ENCODE peak calls at places on chromosomes 16 and 17, in five cellular contexts. S is effector memory CD4-positive, alpha-beta T cell; B is lower lobe of right lung; X is tibial artery; Q is prostate gland. L is an unnamed sample.
A peak's percentile ranks its signal among the peaks of the same experiment; 100 is the strongest.

GRCh38 chr16:68257251-68257905 is 6.9 kb upstream of the SLC7A6 start:
- DNase-seq in Q (no peak), X (no peak), S (no peak), B (no peak), L (peak; percentile 33)

GRCh38 chr17:17416007-17416399 is 60.8 kb upstream of the MED9 start:
- DNase-seq in X (no peak), S (no peak), B (no peak), Q (no peak), L (peak; percentile 62)

GRCh38 chr16:10015397-10015796 is 166.8 kb downstream of the GRIN2A start:
- DNase-seq in B (no peak), Q (no peak), S (no peak), X (no peak), L (no peak)

GRCh38 chr17:61403846-61404701 is 4.4 kb downstream of the TBX2 start:
- DNase-seq in B (peak; percentile 49), Q (no peak), X (no peak), S (no peak), L (no peak)

GRCh38 chr17:7241783-7242716 is at the start of gene GABARAP:
- DNase-seq in B (peak; percentile 94), S (peak; percentile 90), Q (peak; percentile 93), X (peak; percentile 94), L (peak; percentile 89)

GRCh38 chr17:38747385-38748328 is 479 bp downstream of the PCGF2 start:
- DNase-seq in Q (peak; percentile 65), X (no peak), B (peak; percentile 63), S (no peak), L (no peak)

GRCh38 chr17:35843698-35844097 is 25.0 kb downstream of the HEATR9 start:
- DNase-seq in S (no peak), Q (no peak), B (no peak), X (no peak), L (no peak)

GRCh38 chr17:10737168-10737622 is 7.4 kb upstream of the TMEM220 start:
- DNase-seq in B (peak; percentile 77), S (no peak), Q (peak; percentile 85), X (peak; percentile 61), L (peak; percentile 99)

GRCh38 chr17:40498281-40499084 is 2.9 kb downstream of the TNS4 start:
- DNase-seq in S (no peak), X (no peak), B (no peak), Q (no peak), L (no peak)

GRCh38 chr16:3101841-3102470 is 2.9 kb upstream of the ZSCAN10 start:
- DNase-seq in S (no peak), B (no peak), X (no peak), Q (no peak), L (no peak)

GRCh38 chr16:56931769-56932587 is at the start of gene HERPUD1:
- DNase-seq in X (peak; percentile 98), Q (peak; percentile 99), S (peak; percentile 98), B (peak; percentile 99), L (peak; percentile 99)

GRCh38 chr16:74053784-74054306 is 242.8 kb upstream of the PSMD7 start:
- DNase-seq in Q (no peak), X (no peak), B (no peak), S (no peak), L (no peak)

GRCh38 chr17:50778471-50778870 is 11.2 kb upstream of the ANKRD40CL start:
- DNase-seq in X (no peak), B (no peak), S (no peak), Q (no peak), L (no peak)

GRCh38 chr16:10738231-10739077 is 5.2 kb upstream of the NUBP1 start:
- DNase-seq in Q (no peak), X (peak; percentile 63), B (peak; percentile 70), S (peak; percentile 16), L (peak; percentile 83)

GRCh38 chr16:3511286-3512180 is 10.7 kb downstream of the CLUAP1 start:
- DNase-seq in B (no peak), S (no peak), X (no peak), Q (no peak), L (no peak)

GRCh38 chr16:70253291-70254094 is 1.8 kb upstream of the EXOSC6 start:
- DNase-seq in B (no peak), S (peak; percentile 12), Q (no peak), X (no peak), L (peak; percentile 31)

GRCh38 chr17:46859996-46860395 is 8.6 kb downstream of the WNT9B start:
- DNase-seq in Q (no peak), S (no peak), B (no peak), X (no peak), L (no peak)

GRCh38 chr16:85286970-85287814 is 174.9 kb upstream of the CIBAR2 start:
- DNase-seq in S (no peak), B (peak; percentile 62), Q (no peak), X (peak; percentile 40), L (no peak)

GRCh38 chr16:57797526-57798266 is 4.6 kb downstream of the KIFC3 start:
- DNase-seq in B (peak; percentile 80), S (no peak), Q (peak; percentile 72), X (no peak), L (peak; percentile 74)

GRCh38 chr16:27275394-27275793 is 6.8 kb upstream of the NSMCE1 start:
- DNase-seq in X (no peak), Q (no peak), B (no peak), S (no peak), L (no peak)

GRCh38 chr17:82216301-82217119 is 3.9 kb upstream of the CCDC57 start:
- DNase-seq in Q (peak; percentile 63), S (peak; percentile 50), X (peak; percentile 73), B (peak; percentile 94), L (peak; percentile 46)

GRCh38 chr17:51721711-51722110 is 436.8 kb downstream of the CA10 start:
- DNase-seq in S (no peak), X (no peak), B (no peak), Q (no peak), L (no peak)

GRCh38 chr16:6929868-6930267 is 402.8 kb upstream of the RBFOX1 start:
- DNase-seq in B (no peak), Q (no peak), X (no peak), S (no peak), L (no peak)

GRCh38 chr17:44610871-44611270 is 45.4 kb upstream of the MEIOC start:
- DNase-seq in S (no peak), X (no peak), B (no peak), Q (no peak), L (no peak)

DNA sequence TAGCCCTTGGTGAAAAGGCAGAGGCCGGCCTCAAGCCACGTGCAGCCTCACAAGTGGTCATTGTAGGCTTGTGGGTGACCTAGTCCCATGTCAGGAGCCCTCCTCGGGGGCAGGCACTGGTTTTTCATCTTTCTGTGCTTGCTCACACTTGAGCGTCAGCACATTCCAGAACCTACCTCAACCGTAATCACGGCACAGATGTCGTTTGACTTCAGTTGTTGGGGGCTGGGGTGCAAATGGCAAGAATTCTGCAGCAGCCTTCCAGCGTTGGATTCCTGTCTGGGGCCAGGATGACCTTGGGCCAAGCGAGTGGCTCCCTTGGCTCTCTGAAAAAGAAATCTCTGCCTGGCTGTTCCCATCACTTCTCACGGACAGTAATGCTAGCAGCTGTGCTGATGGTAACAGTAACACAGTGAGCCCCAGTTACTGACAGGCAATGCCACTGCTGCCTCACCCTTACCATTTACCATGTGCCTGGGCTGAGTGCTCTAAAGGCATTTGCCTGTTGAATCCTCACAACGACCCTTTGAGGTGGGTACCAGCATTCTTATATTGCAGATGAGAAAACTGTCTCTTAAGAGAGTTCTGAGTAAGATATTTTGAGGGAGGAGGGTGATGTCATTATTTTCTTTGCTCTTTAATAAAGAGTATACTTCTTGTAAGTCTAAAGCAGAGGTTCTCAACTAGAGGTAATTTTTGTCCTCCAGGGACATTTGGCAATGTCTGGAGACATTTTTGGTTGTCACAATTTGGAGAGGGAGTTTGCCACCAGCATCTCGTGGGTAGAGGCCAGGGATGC is 46.5 kb downstream of the KSR1 start:
- DNase-seq in S (no peak), B (no peak), X (no peak), Q (no peak), L (no peak)
- H3K27ac ChIP-seq in S (no peak overlapping the region), B (peak overlapping the region; percentile 3), X (peak overlapping the region; percentile 1), Q (no peak overlapping the region), L (no peak overlapping the region)

DNA sequence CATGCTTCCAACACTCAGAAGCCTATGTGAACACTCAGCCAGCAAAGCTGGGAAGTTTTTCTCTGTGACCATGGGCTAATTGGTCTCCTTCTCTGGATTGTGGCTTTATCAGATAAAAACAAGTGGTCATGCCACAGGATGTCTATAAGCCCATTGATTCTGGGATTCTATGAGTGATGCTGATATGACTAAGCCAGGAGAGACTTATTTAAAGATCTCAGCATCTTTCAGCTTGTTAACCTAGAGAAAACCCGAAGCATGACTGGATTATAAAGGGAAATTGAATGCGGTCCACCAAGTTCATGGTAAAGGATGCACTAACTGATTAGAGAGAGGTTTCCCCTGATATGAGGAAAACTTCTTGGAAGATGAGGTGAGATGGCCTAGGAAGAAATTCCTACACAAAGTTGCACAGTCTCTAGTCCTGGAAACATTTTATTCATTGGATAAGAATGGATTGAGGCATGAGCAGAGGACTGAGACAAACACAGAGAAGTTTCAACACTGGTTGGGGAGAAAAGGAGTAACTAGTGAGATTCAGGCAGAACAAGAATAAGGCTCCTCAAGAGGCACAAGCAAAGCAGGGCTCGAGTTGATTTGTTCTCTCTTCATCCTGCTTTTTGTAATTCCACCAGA is 2.1 kb upstream of the CCL2 start:
- DNase-seq in B (no peak), S (no peak), X (no peak), Q (no peak), L (no peak)
- H3K4me1 ChIP-seq in B (peaks cover 86% of the 10 kb centered on the region), S (no peaks in the 10 kb centered on the region), X (peaks cover 79% of the 10 kb centered on the region), Q (peaks cover 13% of the 10 kb centered on the region), L (no peaks in the 10 kb centered on the region)

GRCh38 chr17:1180958-1181768 is 1.4 kb upstream of the ABR start:
- DNase-seq in S (no peak), X (no peak), Q (no peak), B (no peak), L (no peak)

GRCh38 chr17:1181769-1182137 is 2.0 kb upstream of the ABR start:
- DNase-seq in B (no peak), S (no peak), X (no peak), Q (no peak), L (no peak)

GRCh38 chr17:1180434-1180742 is 607 bp upstream of the ABR start:
- DNase-seq in S (no peak), Q (no peak), B (no peak), X (no peak), L (no peak)

GRCh38 chr17:1179112-1179634 is 608 bp downstream of the ABR start:
- DNase-seq in X (no peak), B (no peak), S (no peak), Q (no peak), L (no peak)

DNA sequence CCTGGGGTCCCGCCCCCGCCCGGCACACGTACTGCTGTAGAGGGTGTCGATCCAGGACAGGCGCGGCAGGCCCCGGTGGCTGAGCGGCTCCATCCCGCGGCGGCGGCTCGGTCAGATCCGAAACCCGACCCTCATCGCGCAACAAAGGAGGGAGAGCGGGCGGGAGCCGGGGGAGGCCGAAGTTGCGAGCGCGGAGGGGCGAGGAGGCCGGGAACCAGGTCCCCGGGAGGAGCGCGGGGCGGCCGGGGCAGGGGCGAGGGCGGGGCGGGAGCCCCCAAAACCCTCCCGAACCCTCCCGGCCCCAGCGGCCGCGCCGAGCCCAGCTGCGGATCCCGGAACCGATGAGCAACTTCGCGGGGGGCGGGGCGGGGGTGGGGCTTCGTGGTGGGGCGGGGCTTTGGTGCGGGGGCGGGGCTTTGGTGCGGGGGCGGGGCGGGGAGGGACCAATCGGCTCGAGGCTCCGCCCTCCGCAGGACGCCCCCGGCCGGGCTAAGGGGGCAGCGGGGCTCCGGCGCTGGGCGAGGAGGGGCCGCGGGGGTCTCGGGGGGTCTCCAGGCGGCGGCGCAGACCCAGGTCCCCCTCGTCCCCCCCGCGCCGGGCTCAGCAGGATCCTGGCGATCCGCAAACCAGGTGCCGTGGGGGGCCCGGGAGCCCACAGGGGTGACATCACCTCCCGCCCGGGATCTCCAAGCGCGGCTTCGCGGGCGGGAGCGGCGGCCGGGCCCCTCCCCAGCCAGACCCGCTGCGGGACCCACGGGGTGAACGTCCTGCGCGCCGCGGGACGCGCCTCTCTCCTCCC is at the start of gene ABR:
- DNase-seq in X (no peak), B (peak; percentile 73), S (peak; percentile 55), Q (peak; percentile 50), L (no peak)
- H3K27ac ChIP-seq in X (peak within 1 kb of the TSS; percentile 69), B (peak within 1 kb of the TSS; percentile 46), S (peak within 1 kb of the TSS; percentile 51), Q (peak within 1 kb of the TSS; percentile 73), L (no peak within 1 kb of the TSS)

GRCh38 chr16:48558269-48558915 is 51.6 kb downstream of the N4BP1 start:
- DNase-seq in B (no peak), S (no peak), X (no peak), Q (no peak), L (no peak)
- H3K4me1 ChIP-seq in B (peaks cover 95% of the 10 kb centered on the region), S (peaks cover 18% of the 10 kb centered on the region), X (peaks cover 41% of the 10 kb centered on the region), Q (no peaks in the 10 kb centered on the region), L (peaks cover 19% of the 10 kb centered on the region)

L was measured in small intestine.